ENCODE peak calls at places on chromosomes 1 and 21, in six cellular contexts. One of them, this sample, is unnamed.

GRCh38 chr1:31703431-31704260 is at the start of gene COL16A1:
- DNase-seq in GM20000: peak
- DNase-seq in stimulated activated CD4-positive, alpha-beta T cell treated with anti-CD3 and anti-CD28 coated beads, Interleukin-12 subunit alpha, Interleukin-12 subunit beta, amount 100 ng/mL, for 48 hours: no peak
- DNase-seq in NAMALWA: no peak
- DNase-seq in stimulated activated naive B cell treated with anti-CD40 and anti-IgM and Interleukin-4, amounts not matched to agents 10 μg/mL and 1 μg/mL and 100 μg/mL, for 72 hours: no peak
- DNase-seq in activated CD8-positive, alpha-beta memory T cell treated with anti-CD3 and anti-CD28 coated beads, Interleukin-2, amount 50 U/mL, for 4 hours: no peak
- DNase-seq in this sample: peak

GRCh38 chr1:3053986-3054385 is 15.0 kb upstream of the PRDM16 start:
- DNase-seq in NAMALWA: no peak
- DNase-seq in activated CD8-positive, alpha-beta memory T cell treated with anti-CD3 and anti-CD28 coated beads, Interleukin-2, amount 50 U/mL, for 4 hours: no peak
- DNase-seq in GM20000: no peak
- DNase-seq in stimulated activated naive B cell treated with anti-CD40 and anti-IgM and Interleukin-4, amounts not matched to agents 10 μg/mL and 1 μg/mL and 100 μg/mL, for 72 hours: no peak
- DNase-seq in stimulated activated CD4-positive, alpha-beta T cell treated with anti-CD3 and anti-CD28 coated beads, Interleukin-12 subunit alpha, Interleukin-12 subunit beta, amount 100 ng/mL, for 48 hours: no peak
- DNase-seq in this sample: no peak

GRCh38 chr1:228809621-228810313 is 74.5 kb downstream of the RHOU start:
- DNase-seq in stimulated activated CD4-positive, alpha-beta T cell treated with anti-CD3 and anti-CD28 coated beads, Interleukin-12 subunit alpha, Interleukin-12 subunit beta, amount 100 ng/mL, for 48 hours: no peak
- DNase-seq in activated CD8-positive, alpha-beta memory T cell treated with anti-CD3 and anti-CD28 coated beads, Interleukin-2, amount 50 U/mL, for 4 hours: no peak
- DNase-seq in GM20000: no peak
- DNase-seq in NAMALWA: no peak
- DNase-seq in stimulated activated naive B cell treated with anti-CD40 and anti-IgM and Interleukin-4, amounts not matched to agents 10 μg/mL and 1 μg/mL and 100 μg/mL, for 72 hours: no peak
- DNase-seq in this sample: no peak

GRCh38 chr1:110902820-110903463 is 30.0 kb downstream of the CD53 start:
- DNase-seq in stimulated activated naive B cell treated with anti-CD40 and anti-IgM and Interleukin-4, amounts not matched to agents 10 μg/mL and 1 μg/mL and 100 μg/mL, for 72 hours: no peak
- DNase-seq in activated CD8-positive, alpha-beta memory T cell treated with anti-CD3 and anti-CD28 coated beads, Interleukin-2, amount 50 U/mL, for 4 hours: no peak
- DNase-seq in NAMALWA: no peak
- DNase-seq in stimulated activated CD4-positive, alpha-beta T cell treated with anti-CD3 and anti-CD28 coated beads, Interleukin-12 subunit alpha, Interleukin-12 subunit beta, amount 100 ng/mL, for 48 hours: no peak
- DNase-seq in GM20000: no peak
- DNase-seq in this sample: no peak

GRCh38 chr21:45559216-45560105 is 17.2 kb upstream of the SLC19A1 start:
- DNase-seq in activated CD8-positive, alpha-beta memory T cell treated with anti-CD3 and anti-CD28 coated beads, Interleukin-2, amount 50 U/mL, for 4 hours: no peak
- DNase-seq in stimulated activated naive B cell treated with anti-CD40 and anti-IgM and Interleukin-4, amounts not matched to agents 10 μg/mL and 1 μg/mL and 100 μg/mL, for 72 hours: no peak
- DNase-seq in NAMALWA: no peak
- DNase-seq in stimulated activated CD4-positive, alpha-beta T cell treated with anti-CD3 and anti-CD28 coated beads, Interleukin-12 subunit alpha, Interleukin-12 subunit beta, amount 100 ng/mL, for 48 hours: no peak
- DNase-seq in GM20000: no peak
- DNase-seq in this sample: no peak

GRCh38 chr1:243974451-243975292 is 76.4 kb upstream of the ZBTB18 start:
- DNase-seq in NAMALWA: no peak
- DNase-seq in activated CD8-positive, alpha-beta memory T cell treated with anti-CD3 and anti-CD28 coated beads, Interleukin-2, amount 50 U/mL, for 4 hours: no peak
- DNase-seq in stimulated activated naive B cell treated with anti-CD40 and anti-IgM and Interleukin-4, amounts not matched to agents 10 μg/mL and 1 μg/mL and 100 μg/mL, for 72 hours: no peak
- DNase-seq in GM20000: no peak
- DNase-seq in stimulated activated CD4-positive, alpha-beta T cell treated with anti-CD3 and anti-CD28 coated beads, Interleukin-12 subunit alpha, Interleukin-12 subunit beta, amount 100 ng/mL, for 48 hours: no peak
- DNase-seq in this sample: peak

GRCh38 chr1:162538815-162539431 is 22.6 kb upstream of the UAP1 start:
- DNase-seq in stimulated activated naive B cell treated with anti-CD40 and anti-IgM and Interleukin-4, amounts not matched to agents 10 μg/mL and 1 μg/mL and 100 μg/mL, for 72 hours: no peak
- DNase-seq in GM20000: no peak
- DNase-seq in NAMALWA: no peak
- DNase-seq in stimulated activated CD4-positive, alpha-beta T cell treated with anti-CD3 and anti-CD28 coated beads, Interleukin-12 subunit alpha, Interleukin-12 subunit beta, amount 100 ng/mL, for 48 hours: no peak
- DNase-seq in activated CD8-positive, alpha-beta memory T cell treated with anti-CD3 and anti-CD28 coated beads, Interleukin-2, amount 50 U/mL, for 4 hours: no peak
- DNase-seq in this sample: no peak

GRCh38 chr1:229203030-229203751 is 67.7 kb upstream of the RAB4A start:
- DNase-seq in stimulated activated naive B cell treated with anti-CD40 and anti-IgM and Interleukin-4, amounts not matched to agents 10 μg/mL and 1 μg/mL and 100 μg/mL, for 72 hours: no peak
- DNase-seq in GM20000: no peak
- DNase-seq in NAMALWA: peak
- DNase-seq in activated CD8-positive, alpha-beta memory T cell treated with anti-CD3 and anti-CD28 coated beads, Interleukin-2, amount 50 U/mL, for 4 hours: no peak
- DNase-seq in stimulated activated CD4-positive, alpha-beta T cell treated with anti-CD3 and anti-CD28 coated beads, Interleukin-12 subunit alpha, Interleukin-12 subunit beta, amount 100 ng/mL, for 48 hours: no peak
- DNase-seq in this sample: no peak

GRCh38 chr21:45525910-45526306 is 16.3 kb downstream of the SLC19A1 start:
- DNase-seq in NAMALWA: no peak
- DNase-seq in stimulated activated CD4-positive, alpha-beta T cell treated with anti-CD3 and anti-CD28 coated beads, Interleukin-12 subunit alpha, Interleukin-12 subunit beta, amount 100 ng/mL, for 48 hours: no peak
- DNase-seq in activated CD8-positive, alpha-beta memory T cell treated with anti-CD3 and anti-CD28 coated beads, Interleukin-2, amount 50 U/mL, for 4 hours: peak
- DNase-seq in GM20000: no peak
- DNase-seq in stimulated activated naive B cell treated with anti-CD40 and anti-IgM and Interleukin-4, amounts not matched to agents 10 μg/mL and 1 μg/mL and 100 μg/mL, for 72 hours: no peak
- DNase-seq in this sample: no peak

GRCh38 chr1:15326691-15327530 is 79.9 kb downstream of the FHAD1 start:
- DNase-seq in stimulated activated CD4-positive, alpha-beta T cell treated with anti-CD3 and anti-CD28 coated beads, Interleukin-12 subunit alpha, Interleukin-12 subunit beta, amount 100 ng/mL, for 48 hours: no peak
- DNase-seq in stimulated activated naive B cell treated with anti-CD40 and anti-IgM and Interleukin-4, amounts not matched to agents 10 μg/mL and 1 μg/mL and 100 μg/mL, for 72 hours: no peak
- DNase-seq in NAMALWA: no peak
- DNase-seq in GM20000: no peak
- DNase-seq in activated CD8-positive, alpha-beta memory T cell treated with anti-CD3 and anti-CD28 coated beads, Interleukin-2, amount 50 U/mL, for 4 hours: no peak
- DNase-seq in this sample: peak

GRCh38 chr1:228101994-228102790 is 933 bp downstream of the C1orf35 start:
- DNase-seq in GM20000: peak
- DNase-seq in stimulated activated naive B cell treated with anti-CD40 and anti-IgM and Interleukin-4, amounts not matched to agents 10 μg/mL and 1 μg/mL and 100 μg/mL, for 72 hours: no peak
- DNase-seq in NAMALWA: peak
- DNase-seq in stimulated activated CD4-positive, alpha-beta T cell treated with anti-CD3 and anti-CD28 coated beads, Interleukin-12 subunit alpha, Interleukin-12 subunit beta, amount 100 ng/mL, for 48 hours: no peak
- DNase-seq in activated CD8-positive, alpha-beta memory T cell treated with anti-CD3 and anti-CD28 coated beads, Interleukin-2, amount 50 U/mL, for 4 hours: peak
- DNase-seq in this sample: peak

GRCh38 chr1:85322655-85323054 is 46.2 kb upstream of the BCL10 start:
- DNase-seq in GM20000: no peak
- DNase-seq in activated CD8-positive, alpha-beta memory T cell treated with anti-CD3 and anti-CD28 coated beads, Interleukin-2, amount 50 U/mL, for 4 hours: no peak
- DNase-seq in stimulated activated CD4-positive, alpha-beta T cell treated with anti-CD3 and anti-CD28 coated beads, Interleukin-12 subunit alpha, Interleukin-12 subunit beta, amount 100 ng/mL, for 48 hours: no peak
- DNase-seq in NAMALWA: no peak
- DNase-seq in stimulated activated naive B cell treated with anti-CD40 and anti-IgM and Interleukin-4, amounts not matched to agents 10 μg/mL and 1 μg/mL and 100 μg/mL, for 72 hours: no peak
- DNase-seq in this sample: no peak

GRCh38 chr21:42558846-42559245 is 45.2 kb downstream of the SLC37A1 start:
- DNase-seq in stimulated activated CD4-positive, alpha-beta T cell treated with anti-CD3 and anti-CD28 coated beads, Interleukin-12 subunit alpha, Interleukin-12 subunit beta, amount 100 ng/mL, for 48 hours: no peak
- DNase-seq in GM20000: no peak
- DNase-seq in stimulated activated naive B cell treated with anti-CD40 and anti-IgM and Interleukin-4, amounts not matched to agents 10 μg/mL and 1 μg/mL and 100 μg/mL, for 72 hours: no peak
- DNase-seq in activated CD8-positive, alpha-beta memory T cell treated with anti-CD3 and anti-CD28 coated beads, Interleukin-2, amount 50 U/mL, for 4 hours: no peak
- DNase-seq in NAMALWA: no peak
- DNase-seq in this sample: peak

GRCh38 chr1:111960971-111961370 is 28.5 kb downstream of the KCND3 start:
- DNase-seq in stimulated activated naive B cell treated with anti-CD40 and anti-IgM and Interleukin-4, amounts not matched to agents 10 μg/mL and 1 μg/mL and 100 μg/mL, for 72 hours: no peak
- DNase-seq in activated CD8-positive, alpha-beta memory T cell treated with anti-CD3 and anti-CD28 coated beads, Interleukin-2, amount 50 U/mL, for 4 hours: no peak
- DNase-seq in GM20000: no peak
- DNase-seq in stimulated activated CD4-positive, alpha-beta T cell treated with anti-CD3 and anti-CD28 coated beads, Interleukin-12 subunit alpha, Interleukin-12 subunit beta, amount 100 ng/mL, for 48 hours: no peak
- DNase-seq in NAMALWA: no peak
- DNase-seq in this sample: no peak

GRCh38 chr1:53583021-53583902 is 124.1 kb downstream of the DMRTB1 start:
- DNase-seq in NAMALWA: no peak
- DNase-seq in GM20000: no peak
- DNase-seq in stimulated activated CD4-positive, alpha-beta T cell treated with anti-CD3 and anti-CD28 coated beads, Interleukin-12 subunit alpha, Interleukin-12 subunit beta, amount 100 ng/mL, for 48 hours: no peak
- DNase-seq in activated CD8-positive, alpha-beta memory T cell treated with anti-CD3 and anti-CD28 coated beads, Interleukin-2, amount 50 U/mL, for 4 hours: peak
- DNase-seq in stimulated activated naive B cell treated with anti-CD40 and anti-IgM and Interleukin-4, amounts not matched to agents 10 μg/mL and 1 μg/mL and 100 μg/mL, for 72 hours: no peak
- DNase-seq in this sample: no peak

GRCh38 chr1:209229494-209230059 is 353.9 kb upstream of the CAMK1G start:
- DNase-seq in NAMALWA: no peak
- DNase-seq in activated CD8-positive, alpha-beta memory T cell treated with anti-CD3 and anti-CD28 coated beads, Interleukin-2, amount 50 U/mL, for 4 hours: no peak
- DNase-seq in stimulated activated naive B cell treated with anti-CD40 and anti-IgM and Interleukin-4, amounts not matched to agents 10 μg/mL and 1 μg/mL and 100 μg/mL, for 72 hours: no peak
- DNase-seq in stimulated activated CD4-positive, alpha-beta T cell treated with anti-CD3 and anti-CD28 coated beads, Interleukin-12 subunit alpha, Interleukin-12 subunit beta, amount 100 ng/mL, for 48 hours: no peak
- DNase-seq in GM20000: no peak
- DNase-seq in this sample: peak

GRCh38 chr1:189752461-189752860 is 725.2 kb downstream of the BRINP3 start:
- DNase-seq in activated CD8-positive, alpha-beta memory T cell treated with anti-CD3 and anti-CD28 coated beads, Interleukin-2, amount 50 U/mL, for 4 hours: no peak
- DNase-seq in NAMALWA: no peak
- DNase-seq in stimulated activated naive B cell treated with anti-CD40 and anti-IgM and Interleukin-4, amounts not matched to agents 10 μg/mL and 1 μg/mL and 100 μg/mL, for 72 hours: no peak
- DNase-seq in GM20000: no peak
- DNase-seq in stimulated activated CD4-positive, alpha-beta T cell treated with anti-CD3 and anti-CD28 coated beads, Interleukin-12 subunit alpha, Interleukin-12 subunit beta, amount 100 ng/mL, for 48 hours: no peak
- DNase-seq in this sample: no peak

GRCh38 chr1:248872752-248873408 is 14.0 kb upstream of the ZNF692 start:
- DNase-seq in stimulated activated naive B cell treated with anti-CD40 and anti-IgM and Interleukin-4, amounts not matched to agents 10 μg/mL and 1 μg/mL and 100 μg/mL, for 72 hours: peak
- DNase-seq in stimulated activated CD4-positive, alpha-beta T cell treated with anti-CD3 and anti-CD28 coated beads, Interleukin-12 subunit alpha, Interleukin-12 subunit beta, amount 100 ng/mL, for 48 hours: peak
- DNase-seq in activated CD8-positive, alpha-beta memory T cell treated with anti-CD3 and anti-CD28 coated beads, Interleukin-2, amount 50 U/mL, for 4 hours: no peak
- DNase-seq in NAMALWA: peak
- DNase-seq in GM20000: peak
- DNase-seq in this sample: peak

GRCh38 chr1:8902765-8903164 is 24.3 kb upstream of the ENO1 start:
- DNase-seq in NAMALWA: no peak
- DNase-seq in GM20000: no peak
- DNase-seq in stimulated activated CD4-positive, alpha-beta T cell treated with anti-CD3 and anti-CD28 coated beads, Interleukin-12 subunit alpha, Interleukin-12 subunit beta, amount 100 ng/mL, for 48 hours: no peak
- DNase-seq in activated CD8-positive, alpha-beta memory T cell treated with anti-CD3 and anti-CD28 coated beads, Interleukin-2, amount 50 U/mL, for 4 hours: no peak
- DNase-seq in stimulated activated naive B cell treated with anti-CD40 and anti-IgM and Interleukin-4, amounts not matched to agents 10 μg/mL and 1 μg/mL and 100 μg/mL, for 72 hours: no peak
- DNase-seq in this sample: no peak

GRCh38 chr1:236534164-236534651 is 10.4 kb downstream of the LGALS8 start:
- DNase-seq in stimulated activated CD4-positive, alpha-beta T cell treated with anti-CD3 and anti-CD28 coated beads, Interleukin-12 subunit alpha, Interleukin-12 subunit beta, amount 100 ng/mL, for 48 hours: peak
- DNase-seq in stimulated activated naive B cell treated with anti-CD40 and anti-IgM and Interleukin-4, amounts not matched to agents 10 μg/mL and 1 μg/mL and 100 μg/mL, for 72 hours: no peak
- DNase-seq in GM20000: no peak
- DNase-seq in NAMALWA: no peak
- DNase-seq in activated CD8-positive, alpha-beta memory T cell treated with anti-CD3 and anti-CD28 coated beads, Interleukin-2, amount 50 U/mL, for 4 hours: peak
- DNase-seq in this sample: no peak

GRCh38 chr1:178091986-178092745 is 1.7 kb upstream of the RASAL2 start:
- DNase-seq in stimulated activated CD4-positive, alpha-beta T cell treated with anti-CD3 and anti-CD28 coated beads, Interleukin-12 subunit alpha, Interleukin-12 subunit beta, amount 100 ng/mL, for 48 hours: no peak
- DNase-seq in stimulated activated naive B cell treated with anti-CD40 and anti-IgM and Interleukin-4, amounts not matched to agents 10 μg/mL and 1 μg/mL and 100 μg/mL, for 72 hours: no peak
- DNase-seq in GM20000: no peak
- DNase-seq in NAMALWA: no peak
- DNase-seq in activated CD8-positive, alpha-beta memory T cell treated with anti-CD3 and anti-CD28 coated beads, Interleukin-2, amount 50 U/mL, for 4 hours: no peak
- DNase-seq in this sample: no peak

GRCh38 chr1:155003766-155004351 is 1.3 kb downstream of the ZBTB7B start:
- DNase-seq in stimulated activated CD4-positive, alpha-beta T cell treated with anti-CD3 and anti-CD28 coated beads, Interleukin-12 subunit alpha, Interleukin-12 subunit beta, amount 100 ng/mL, for 48 hours: no peak
- DNase-seq in GM20000: peak
- DNase-seq in NAMALWA: no peak
- DNase-seq in activated CD8-positive, alpha-beta memory T cell treated with anti-CD3 and anti-CD28 coated beads, Interleukin-2, amount 50 U/mL, for 4 hours: no peak
- DNase-seq in stimulated activated naive B cell treated with anti-CD40 and anti-IgM and Interleukin-4, amounts not matched to agents 10 μg/mL and 1 μg/mL and 100 μg/mL, for 72 hours: no peak
- DNase-seq in this sample: peak

GRCh38 chr1:191398551-191398950 is 759.7 kb upstream of the RGS18 start:
- DNase-seq in GM20000: no peak
- DNase-seq in stimulated activated naive B cell treated with anti-CD40 and anti-IgM and Interleukin-4, amounts not matched to agents 10 μg/mL and 1 μg/mL and 100 μg/mL, for 72 hours: no peak
- DNase-seq in activated CD8-positive, alpha-beta memory T cell treated with anti-CD3 and anti-CD28 coated beads, Interleukin-2, amount 50 U/mL, for 4 hours: no peak
- DNase-seq in NAMALWA: no peak
- DNase-seq in stimulated activated CD4-positive, alpha-beta T cell treated with anti-CD3 and anti-CD28 coated beads, Interleukin-12 subunit alpha, Interleukin-12 subunit beta, amount 100 ng/mL, for 48 hours: no peak
- DNase-seq in this sample: no peak

GRCh38 chr1:30762152-30762930 is 4.8 kb upstream of the LAPTM5 start:
- DNase-seq in stimulated activated CD4-positive, alpha-beta T cell treated with anti-CD3 and anti-CD28 coated beads, Interleukin-12 subunit alpha, Interleukin-12 subunit beta, amount 100 ng/mL, for 48 hours: no peak
- DNase-seq in NAMALWA: no peak
- DNase-seq in activated CD8-positive, alpha-beta memory T cell treated with anti-CD3 and anti-CD28 coated beads, Interleukin-2, amount 50 U/mL, for 4 hours: no peak
- DNase-seq in GM20000: peak
- DNase-seq in stimulated activated naive B cell treated with anti-CD40 and anti-IgM and Interleukin-4, amounts not matched to agents 10 μg/mL and 1 μg/mL and 100 μg/mL, for 72 hours: no peak
- DNase-seq in this sample: no peak

GRCh38 chr1:25037174-25038074 is 107.3 kb upstream of the RUNX3 start:
- DNase-seq in GM20000: peak
- DNase-seq in stimulated activated naive B cell treated with anti-CD40 and anti-IgM and Interleukin-4, amounts not matched to agents 10 μg/mL and 1 μg/mL and 100 μg/mL, for 72 hours: no peak
- DNase-seq in NAMALWA: peak
- DNase-seq in stimulated activated CD4-positive, alpha-beta T cell treated with anti-CD3 and anti-CD28 coated beads, Interleukin-12 subunit alpha, Interleukin-12 subunit beta, amount 100 ng/mL, for 48 hours: peak
- DNase-seq in activated CD8-positive, alpha-beta memory T cell treated with anti-CD3 and anti-CD28 coated beads, Interleukin-2, amount 50 U/mL, for 4 hours: peak
- DNase-seq in this sample: peak

GRCh38 chr1:17866451-17867029 is 111.4 kb downstream of the ACTL8 start:
- DNase-seq in activated CD8-positive, alpha-beta memory T cell treated with anti-CD3 and anti-CD28 coated beads, Interleukin-2, amount 50 U/mL, for 4 hours: no peak
- DNase-seq in NAMALWA: no peak
- DNase-seq in stimulated activated CD4-positive, alpha-beta T cell treated with anti-CD3 and anti-CD28 coated beads, Interleukin-12 subunit alpha, Interleukin-12 subunit beta, amount 100 ng/mL, for 48 hours: no peak
- DNase-seq in stimulated activated naive B cell treated with anti-CD40 and anti-IgM and Interleukin-4, amounts not matched to agents 10 μg/mL and 1 μg/mL and 100 μg/mL, for 72 hours: no peak
- DNase-seq in GM20000: no peak
- DNase-seq in this sample: no peak

GRCh38 chr21:30612132-30612531 is 1.6 kb downstream of the KRTAP6-1 start:
- DNase-seq in stimulated activated naive B cell treated with anti-CD40 and anti-IgM and Interleukin-4, amounts not matched to agents 10 μg/mL and 1 μg/mL and 100 μg/mL, for 72 hours: no peak
- DNase-seq in activated CD8-positive, alpha-beta memory T cell treated with anti-CD3 and anti-CD28 coated beads, Interleukin-2, amount 50 U/mL, for 4 hours: no peak
- DNase-seq in NAMALWA: no peak
- DNase-seq in GM20000: no peak
- DNase-seq in stimulated activated CD4-positive, alpha-beta T cell treated with anti-CD3 and anti-CD28 coated beads, Interleukin-12 subunit alpha, Interleukin-12 subunit beta, amount 100 ng/mL, for 48 hours: no peak
- DNase-seq in this sample: no peak

GRCh38 chr1:185477638-185478216 is 160.7 kb upstream of the IVNS1ABP start:
- DNase-seq in activated CD8-positive, alpha-beta memory T cell treated with anti-CD3 and anti-CD28 coated beads, Interleukin-2, amount 50 U/mL, for 4 hours: no peak
- DNase-seq in NAMALWA: no peak
- DNase-seq in stimulated activated CD4-positive, alpha-beta T cell treated with anti-CD3 and anti-CD28 coated beads, Interleukin-12 subunit alpha, Interleukin-12 subunit beta, amount 100 ng/mL, for 48 hours: no peak
- DNase-seq in stimulated activated naive B cell treated with anti-CD40 and anti-IgM and Interleukin-4, amounts not matched to agents 10 μg/mL and 1 μg/mL and 100 μg/mL, for 72 hours: no peak
- DNase-seq in GM20000: no peak
- DNase-seq in this sample: no peak

GRCh38 chr1:47371016-47371517 is 37.5 kb downstream of the CMPK1 start:
- DNase-seq in stimulated activated CD4-positive, alpha-beta T cell treated with anti-CD3 and anti-CD28 coated beads, Interleukin-12 subunit alpha, Interleukin-12 subunit beta, amount 100 ng/mL, for 48 hours: no peak
- DNase-seq in GM20000: no peak
- DNase-seq in activated CD8-positive, alpha-beta memory T cell treated with anti-CD3 and anti-CD28 coated beads, Interleukin-2, amount 50 U/mL, for 4 hours: no peak
- DNase-seq in stimulated activated naive B cell treated with anti-CD40 and anti-IgM and Interleukin-4, amounts not matched to agents 10 μg/mL and 1 μg/mL and 100 μg/mL, for 72 hours: no peak
- DNase-seq in NAMALWA: no peak
- DNase-seq in this sample: no peak

GRCh38 chr1:111747282-111747734 is 8.1 kb upstream of the INKA2 start:
- DNase-seq in stimulated activated CD4-positive, alpha-beta T cell treated with anti-CD3 and anti-CD28 coated beads, Interleukin-12 subunit alpha, Interleukin-12 subunit beta, amount 100 ng/mL, for 48 hours: peak
- DNase-seq in stimulated activated naive B cell treated with anti-CD40 and anti-IgM and Interleukin-4, amounts not matched to agents 10 μg/mL and 1 μg/mL and 100 μg/mL, for 72 hours: peak
- DNase-seq in GM20000: peak
- DNase-seq in activated CD8-positive, alpha-beta memory T cell treated with anti-CD3 and anti-CD28 coated beads, Interleukin-2, amount 50 U/mL, for 4 hours: peak
- DNase-seq in NAMALWA: peak
- DNase-seq in this sample: peak

GRCh38 chr1:76833151-76833550 is 34.1 kb upstream of the ST6GALNAC5 start:
- DNase-seq in activated CD8-positive, alpha-beta memory T cell treated with anti-CD3 and anti-CD28 coated beads, Interleukin-2, amount 50 U/mL, for 4 hours: no peak
- DNase-seq in stimulated activated CD4-positive, alpha-beta T cell treated with anti-CD3 and anti-CD28 coated beads, Interleukin-12 subunit alpha, Interleukin-12 subunit beta, amount 100 ng/mL, for 48 hours: no peak
- DNase-seq in NAMALWA: no peak
- DNase-seq in stimulated activated naive B cell treated with anti-CD40 and anti-IgM and Interleukin-4, amounts not matched to agents 10 μg/mL and 1 μg/mL and 100 μg/mL, for 72 hours: no peak
- DNase-seq in GM20000: no peak
- DNase-seq in this sample: no peak